ENCODE peak calls at places on chromosomes 6 and 20, in nine cellular contexts. P is IMR-90, V is foreskin fibroblast, Z is GM12878, A is A549, F is body of pancreas, G is PC-9, Y is ovary, I is tibial artery. Q is an unnamed sample.

GRCh38 chr20:31869942-31870702 is at the start of the genes DUSP15 and TTLL9:
- DNase-seq in G (no peak), P (no peak), Y (peak), Z (no peak), I (peak), V (peak), F (peak), A (no peak), Q (no peak)

GRCh38 chr6:1381397-1382330 is 7.7 kb upstream of the FOXF2 start:
- DNase-seq in Y (no peak), Z (no peak), P (no peak), I (no peak), A (no peak), V (peak), G (no peak), F (peak), Q (no peak)

GRCh38 chr20:53959849-53960585 is 110.4 kb downstream of the BCAS1 start:
- DNase-seq in G (peak), P (no peak), I (no peak), A (peak), F (no peak), V (peak), Z (no peak), Y (no peak), Q (no peak)

GRCh38 chr6:71404145-71404966 is 115.7 kb downstream of the OGFRL1 start:
- DNase-seq in G (peak), P (peak), Z (no peak), Y (no peak), A (peak), F (no peak), V (peak), I (no peak), Q (no peak)

GRCh38 chr6:60668428-60668827 is 1617.6 kb downstream of the KHDRBS2 start:
- DNase-seq in V (no peak), F (no peak), G (no peak), A (no peak), Y (no peak), I (no peak), Z (no peak), P (no peak), Q (no peak)

GRCh38 chr6:34144581-34145160 is 1.2 kb downstream of the GRM4 start:
- DNase-seq in V (peak), I (no peak), F (no peak), G (no peak), P (no peak), Z (no peak), A (no peak), Y (no peak), Q (no peak)

GRCh38 chr6:115078555-115078954 is 735.7 kb upstream of the HS3ST5 start:
- DNase-seq in Z (no peak), Y (no peak), A (no peak), V (no peak), I (no peak), F (no peak), G (no peak), P (no peak), Q (no peak)

GRCh38 chr20:41632896-41633295 is 14.7 kb upstream of the CHD6 start:
- DNase-seq in F (no peak), Y (no peak), V (peak), Z (no peak), A (no peak), P (peak), I (no peak), G (no peak), Q (no peak)

GRCh38 chr20:49698477-49698876 is 15.2 kb downstream of the B4GALT5 start:
- DNase-seq in F (no peak), P (no peak), Z (no peak), I (no peak), G (peak), A (no peak), V (no peak), Y (no peak), Q (no peak)

GRCh38 chr20:49515588-49515987 is 33.1 kb upstream of the KCNB1 start:
- DNase-seq in F (peak), A (no peak), I (no peak), V (no peak), P (no peak), Y (no peak), Z (no peak), G (peak), Q (no peak)

GRCh38 chr6:167091149-167092107 is 31.5 kb upstream of the CCR6 start:
- DNase-seq in V (no peak), Z (no peak), F (no peak), Y (no peak), A (no peak), I (no peak), G (no peak), P (no peak), Q (no peak)

GRCh38 chr6:137117605-137118004 is 55.8 kb downstream of the IL22RA2 start:
- DNase-seq in A (no peak), I (no peak), Y (no peak), V (no peak), Z (no peak), G (no peak), P (no peak), F (no peak), Q (no peak)

GRCh38 chr20:31711416-31712111 is 11.1 kb downstream of the BCL2L1 start:
- DNase-seq in F (no peak), I (no peak), G (no peak), P (no peak), Z (no peak), A (no peak), Y (no peak), V (no peak), Q (no peak)

GRCh38 chr6:12508553-12508952 is 208.0 kb upstream of the PHACTR1 start:
- DNase-seq in G (no peak), A (no peak), P (no peak), I (no peak), V (no peak), F (no peak), Z (no peak), Y (no peak), Q (no peak)

GRCh38 chr6:28896505-28897392 is 27.0 kb downstream of the TRIM27 start:
- DNase-seq in G (peak), F (peak), I (peak), Y (peak), A (peak), V (peak), P (peak), Z (no peak), Q (no peak)

GRCh38 chr20:3753501-3754257 is 13.9 kb downstream of the ADISSP start:
- DNase-seq in V (no peak), I (no peak), G (no peak), Z (no peak), P (no peak), A (no peak), Y (no peak), F (no peak), Q (no peak)

GRCh38 chr20:12916699-12917098 is 92.1 kb upstream of the SPTLC3 start:
- DNase-seq in Z (no peak), I (no peak), P (no peak), G (peak), A (no peak), F (no peak), V (no peak), Y (no peak), Q (no peak)

GRCh38 chr6:163986313-163986712 is 571.8 kb downstream of the QKI start:
- DNase-seq in G (no peak), Z (no peak), P (peak), I (no peak), V (no peak), Y (no peak), F (peak), A (no peak), Q (no peak)

GRCh38 chr6:14146459-14147096 is 29.0 kb downstream of the CD83 start:
- DNase-seq in V (no peak), I (no peak), P (no peak), Y (no peak), G (no peak), F (no peak), A (no peak), Z (no peak), Q (no peak)

GRCh38 chr6:32950449-32950848 is 2.4 kb downstream of the HLA-DMA start:
- DNase-seq in V (no peak), P (no peak), A (no peak), G (no peak), Y (no peak), F (no peak), I (peak), Z (no peak), Q (no peak)

GRCh38 chr6:20447157-20447556 is 45.5 kb downstream of the E2F3 start:
- DNase-seq in I (no peak), V (peak), P (peak), G (no peak), Z (no peak), Y (no peak), A (no peak), F (no peak), Q (no peak)

GRCh38 chr6:122322824-122323223 is 76.6 kb upstream of the HSF2 start:
- DNase-seq in Z (no peak), G (no peak), P (peak), F (no peak), A (no peak), V (peak), I (no peak), Y (no peak), Q (no peak)

GRCh38 chr6:122323361-122323760 is 76.1 kb upstream of the HSF2 start:
- DNase-seq in V (peak), Z (no peak), A (no peak), F (no peak), Y (no peak), I (no peak), G (no peak), P (no peak), Q (no peak)
- H3K4me3 ChIP-seq in V (peak), Z (peak), A (no peak), F (no peak), Y (no peak), I (peak), G (peak), P (peak), Q (no peak)

DNA sequence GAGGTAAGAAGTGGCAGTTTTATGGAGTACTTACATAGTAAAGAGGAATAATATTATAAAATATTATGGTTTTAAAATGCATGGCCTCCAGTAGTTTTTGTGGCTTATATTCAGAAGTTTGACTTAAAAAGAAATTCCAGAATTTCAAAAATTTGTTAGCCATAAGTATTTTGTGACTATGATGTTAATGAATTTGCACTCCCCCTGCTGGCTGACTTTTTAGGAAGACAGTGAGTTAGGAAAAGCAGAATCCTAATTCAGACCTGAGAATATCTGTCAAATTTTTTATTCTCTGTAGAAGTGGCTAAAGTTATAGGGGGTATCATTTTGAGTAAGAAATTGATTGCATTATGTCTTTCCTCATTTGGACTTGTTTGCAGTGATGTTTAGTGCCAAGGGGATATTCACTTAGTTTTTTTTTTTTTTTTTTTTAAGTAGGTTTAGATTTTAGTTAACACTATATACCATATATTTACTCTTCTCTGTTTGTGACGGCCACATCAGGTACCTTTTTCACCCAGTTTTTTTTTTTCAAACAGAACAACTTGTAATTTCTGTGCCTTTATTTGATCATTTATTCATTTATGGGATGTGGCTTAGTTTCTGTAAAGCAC is 40.8 kb downstream of the ZFAND3 start:
- DNase-seq in G (no peak), V (peak), F (peak), Z (no peak), I (no peak), A (peak), P (peak), Y (no peak), Q (no peak)
- TF ChIP-seq CTCF in G (peak), V (peak), F (no peak), Z (peak), I (peak), A (peak), P (peak), Y (peak), Q (peak)

GRCh38 chr6:133243723-133244122 is 2.6 kb downstream of the EYA4 start:
- DNase-seq in F (no peak), Z (no peak), G (no peak), I (no peak), P (no peak), V (no peak), A (no peak), Y (no peak), Q (no peak)
- H3K4me3 ChIP-seq in F (no peak), Z (no peak), G (peak), I (no peak), P (peak), V (no peak), A (peak), Y (no peak), Q (no peak)

GRCh38 chr6:104896914-104897313 is 37.2 kb upstream of the HACE1 start:
- DNase-seq in Z (no peak), I (no peak), A (no peak), F (no peak), Y (no peak), P (no peak), G (no peak), V (peak), Q (no peak)
- TF ChIP-seq CTCF in Z (no peak), I (no peak), A (peak), F (no peak), Y (no peak), P (peak), G (peak), V (no peak), Q (peak)

DNA sequence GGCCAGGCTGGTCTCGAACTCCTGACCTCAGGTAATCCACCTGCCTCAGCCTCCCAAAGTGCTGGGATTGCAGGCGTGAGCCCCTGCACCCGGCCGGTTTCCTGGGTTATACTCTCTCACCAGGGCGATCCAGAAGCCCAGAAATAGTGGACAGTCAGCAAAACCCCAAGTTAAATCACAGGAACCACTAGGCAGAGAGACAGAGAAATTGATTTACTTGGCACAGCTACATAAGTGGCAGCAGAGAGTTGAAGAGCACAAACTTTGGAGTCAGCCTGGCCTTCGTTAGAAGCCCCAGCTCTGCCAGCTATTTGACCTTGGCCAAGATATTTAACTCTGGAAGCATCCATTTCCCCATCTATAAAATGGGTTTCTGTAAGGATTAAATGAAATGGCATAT is 32.7 kb downstream of the MTRES1 start:
- DNase-seq in Y (no peak), V (no peak), F (no peak), I (no peak), G (no peak), P (no peak), Z (no peak), A (no peak), Q (no peak)
- H3K4me3 ChIP-seq in Y (no peak), V (no peak), F (no peak), I (no peak), G (no peak), P (no peak), Z (no peak), A (no peak), Q (no peak)